ENCODE peak calls at places on chromosomes 5 and 9, in five cellular contexts. One of them, this sample, is unnamed.

GRCh38 chr9:114314256-114314867 is 8.5 kb upstream of the ORM1 start:
- DNase-seq in dorsolateral prefrontal cortex: no peak
- DNase-seq in fibroblast of pulmonary artery: no peak
- DNase-seq in A549: no peak
- DNase-seq in aorta: no peak
- DNase-seq in this sample: no peak

GRCh38 chr5:55232194-55232984 is 1.0 kb downstream of the CCNO start:
- DNase-seq in dorsolateral prefrontal cortex: no peak
- DNase-seq in fibroblast of pulmonary artery: no peak
- DNase-seq in A549: peak
- DNase-seq in aorta: peak
- DNase-seq in this sample: no peak

GRCh38 chr9:130422546-130422945 is 22.2 kb upstream of the ASS1 start:
- DNase-seq in dorsolateral prefrontal cortex: no peak
- DNase-seq in fibroblast of pulmonary artery: no peak
- DNase-seq in A549: no peak
- DNase-seq in aorta: no peak
- DNase-seq in this sample: no peak

GRCh38 chr9:129656795-129657390 is 8.6 kb upstream of the PRRX2 start:
- DNase-seq in dorsolateral prefrontal cortex: no peak
- DNase-seq in fibroblast of pulmonary artery: no peak
- DNase-seq in A549: peak
- DNase-seq in aorta: no peak
- DNase-seq in this sample: peak

GRCh38 chr5:157562111-157562581 is 13.4 kb downstream of the ADAM19 start:
- DNase-seq in dorsolateral prefrontal cortex: no peak
- DNase-seq in fibroblast of pulmonary artery: no peak
- DNase-seq in A549: no peak
- DNase-seq in aorta: peak
- DNase-seq in this sample: no peak

GRCh38 chr5:16812911-16813310 is 123.2 kb downstream of the MYO10 start:
- DNase-seq in dorsolateral prefrontal cortex: no peak
- DNase-seq in fibroblast of pulmonary artery: peak
- DNase-seq in A549: peak
- DNase-seq in aorta: peak
- DNase-seq in this sample: no peak

GRCh38 chr9:33734911-33735310 is 60.5 kb upstream of the PRSS3 start:
- DNase-seq in dorsolateral prefrontal cortex: no peak
- DNase-seq in fibroblast of pulmonary artery: no peak
- DNase-seq in A549: no peak
- DNase-seq in aorta: no peak
- DNase-seq in this sample: no peak

GRCh38 chr9:121581775-121582600 is 69.4 kb upstream of the DAB2IP start:
- DNase-seq in dorsolateral prefrontal cortex: peak
- DNase-seq in fibroblast of pulmonary artery: no peak
- DNase-seq in A549: no peak
- DNase-seq in aorta: no peak
- DNase-seq in this sample: no peak

GRCh38 chr9:70101265-70101664 is 57.6 kb downstream of the MAMDC2 start:
- DNase-seq in dorsolateral prefrontal cortex: no peak
- DNase-seq in fibroblast of pulmonary artery: peak
- DNase-seq in A549: no peak
- DNase-seq in aorta: no peak
- DNase-seq in this sample: no peak

GRCh38 chr9:112819635-112820496 is 69.3 kb downstream of the SNX30 start:
- DNase-seq in dorsolateral prefrontal cortex: peak
- DNase-seq in fibroblast of pulmonary artery: peak
- DNase-seq in A549: peak
- DNase-seq in aorta: peak
- DNase-seq in this sample: peak

GRCh38 chr5:51380603-51381207 is 2.5 kb upstream of the ISL1 start:
- DNase-seq in dorsolateral prefrontal cortex: no peak
- DNase-seq in fibroblast of pulmonary artery: peak
- DNase-seq in A549: peak
- DNase-seq in aorta: no peak
- DNase-seq in this sample: no peak

GRCh38 chr5:54610197-54610898 is 92.8 kb downstream of the SNX18 start:
- DNase-seq in dorsolateral prefrontal cortex: no peak
- DNase-seq in fibroblast of pulmonary artery: no peak
- DNase-seq in A549: no peak
- DNase-seq in aorta: no peak
- DNase-seq in this sample: no peak

GRCh38 chr5:149162401-149163084 is 21.2 kb downstream of the ABLIM3 start:
- DNase-seq in dorsolateral prefrontal cortex: no peak
- DNase-seq in fibroblast of pulmonary artery: peak
- DNase-seq in A549: no peak
- DNase-seq in aorta: no peak
- DNase-seq in this sample: no peak

GRCh38 chr9:129401623-129402340 is 219.1 kb downstream of the C9orf50 start:
- DNase-seq in dorsolateral prefrontal cortex: peak
- DNase-seq in fibroblast of pulmonary artery: peak
- DNase-seq in A549: no peak
- DNase-seq in aorta: peak
- DNase-seq in this sample: no peak

GRCh38 chr5:72241346-72242003 is 78.6 kb downstream of the MRPS27 start:
- DNase-seq in dorsolateral prefrontal cortex: peak
- DNase-seq in fibroblast of pulmonary artery: no peak
- DNase-seq in A549: no peak
- DNase-seq in aorta: no peak
- DNase-seq in this sample: no peak

GRCh38 chr9:16180546-16180945 is 627.7 kb downstream of the CCDC171 start:
- DNase-seq in dorsolateral prefrontal cortex: no peak
- DNase-seq in fibroblast of pulmonary artery: peak
- DNase-seq in A549: no peak
- DNase-seq in aorta: no peak
- DNase-seq in this sample: no peak

GRCh38 chr9:81671880-81672280 is 17.5 kb downstream of the TLE1 start:
- DNase-seq in dorsolateral prefrontal cortex: peak
- DNase-seq in fibroblast of pulmonary artery: peak
- DNase-seq in A549: no peak
- DNase-seq in aorta: peak
- DNase-seq in this sample: no peak

GRCh38 chr5:127985811-127986325 is 97.7 kb upstream of the SLC12A2 start:
- DNase-seq in dorsolateral prefrontal cortex: no peak
- DNase-seq in fibroblast of pulmonary artery: no peak
- DNase-seq in A549: no peak
- DNase-seq in aorta: no peak
- DNase-seq in this sample: no peak

GRCh38 chr5:152689275-152689711 is 284.2 kb upstream of the NMUR2 start:
- DNase-seq in dorsolateral prefrontal cortex: no peak
- DNase-seq in fibroblast of pulmonary artery: no peak
- DNase-seq in A549: no peak
- DNase-seq in aorta: no peak
- DNase-seq in this sample: no peak

GRCh38 chr5:94908889-94909480 is 290.5 kb downstream of the SLF1 start:
- DNase-seq in dorsolateral prefrontal cortex: no peak
- DNase-seq in fibroblast of pulmonary artery: peak
- DNase-seq in A549: peak
- DNase-seq in aorta: no peak
- DNase-seq in this sample: peak

GRCh38 chr9:91896513-91897121 is 53.4 kb downstream of the ROR2 start:
- DNase-seq in dorsolateral prefrontal cortex: no peak
- DNase-seq in fibroblast of pulmonary artery: peak
- DNase-seq in A549: no peak
- DNase-seq in aorta: peak
- DNase-seq in this sample: no peak

GRCh38 chr9:27247756-27248155 is 49.2 kb downstream of the EQTN start:
- DNase-seq in dorsolateral prefrontal cortex: peak
- DNase-seq in fibroblast of pulmonary artery: peak
- DNase-seq in A549: peak
- DNase-seq in aorta: no peak
- DNase-seq in this sample: peak

GRCh38 chr5:134590992-134591659 is 41.5 kb downstream of the SAR1B start:
- DNase-seq in dorsolateral prefrontal cortex: no peak
- DNase-seq in fibroblast of pulmonary artery: no peak
- DNase-seq in A549: no peak
- DNase-seq in aorta: no peak
- DNase-seq in this sample: no peak

This sample was measured in 8988T.